ENCODE peak calls at places on chromosomes 16 and 17, in seven cellular contexts. A, Y, Q, B, L, K and X are unnamed samples.

GRCh38 chr17:45873728-45874127 is 20.6 kb upstream of the MAPT start:
- DNase-seq in A (no peak), Y (no peak), Q (no peak), B (no peak), L (no peak), K (peak; percentile 48), X (no peak)

GRCh38 chr17:72515291-72516065 is 394.7 kb downstream of the SOX9 start:
- DNase-seq in A (peak; percentile 44), Y (no peak), Q (no peak), B (no peak), L (no peak), K (no peak), X (no peak)

GRCh38 chr17:48378696-48379095 is 51.3 kb downstream of the SKAP1 start:
- DNase-seq in A (no peak), Y (no peak), Q (no peak), B (no peak), L (no peak), K (no peak), X (no peak)

GRCh38 chr17:78476973-78477372 is 98.5 kb downstream of the PGS1 start:
- DNase-seq in A (no peak), Y (no peak), Q (no peak), B (no peak), L (no peak), K (no peak), X (no peak)

GRCh38 chr17:75476274-75476673 is 19.8 kb downstream of the TMEM94 start:
- DNase-seq in A (no peak), Y (no peak), Q (no peak), B (no peak), L (no peak), K (no peak), X (no peak)

GRCh38 chr17:46129302-46129701 is 63.9 kb downstream of the KANSL1 start:
- DNase-seq in A (no peak), Y (no peak), Q (no peak), B (no peak), L (no peak), K (no peak), X (no peak)

GRCh38 chr16:66429290-66429962 is 2.3 kb downstream of the BEAN1 start:
- DNase-seq in A (no peak), Y (no peak), Q (no peak), B (no peak), L (no peak), K (no peak), X (peak; percentile 57)

GRCh38 chr17:76247304-76247703 is 7.0 kb upstream of the RNF157 start:
- DNase-seq in A (no peak), Y (no peak), Q (no peak), B (no peak), L (no peak), K (no peak), X (no peak)

GRCh38 chr16:9099131-9099625 is 7.7 kb downstream of the HAPSTR1 start:
- DNase-seq in A (no peak), Y (no peak), Q (no peak), B (no peak), L (peak; percentile 70), K (no peak), X (no peak)

GRCh38 chr16:11016524-11016988 is 72.2 kb downstream of the CLEC16A start:
- DNase-seq in A (no peak), Y (no peak), Q (no peak), B (no peak), L (no peak), K (no peak), X (no peak)